ENCODE peak calls at places on chromosomes 12 and 14, in four cellular contexts. Z, Y, A and K are unnamed samples.

GRCh38 chr14:100692859-100693558 is 33.7 kb upstream of the DLK1 start:
- DNase-seq in Z (peak), Y (no peak), A (no peak), K (peak)

GRCh38 chr12:128789356-128789929 is 34.3 kb downstream of the SLC15A4 start:
- DNase-seq in Z (no peak), Y (no peak), A (no peak), K (no peak)

GRCh38 chr12:51825216-51825615 is 23.3 kb downstream of the FIGNL2 start:
- DNase-seq in Z (no peak), Y (no peak), A (no peak), K (no peak)

GRCh38 chr12:512933-513332 is 53.2 kb downstream of the B4GALNT3 start:
- DNase-seq in Z (no peak), Y (no peak), A (no peak), K (no peak)

GRCh38 chr12:98955284-98955683 is 310.2 kb downstream of the APAF1 start:
- DNase-seq in Z (no peak), Y (no peak), A (no peak), K (no peak)

GRCh38 chr14:89814126-89814525 is 140.4 kb downstream of the EFCAB11 start:
- DNase-seq in Z (no peak), Y (no peak), A (no peak), K (no peak)

GRCh38 chr12:82968644-82969339 is 282.1 kb downstream of the TMTC2 start:
- DNase-seq in Z (no peak), Y (no peak), A (no peak), K (no peak)

GRCh38 chr12:48336564-48336963 is 14.2 kb downstream of the ZNF641 start:
- DNase-seq in Z (no peak), Y (no peak), A (no peak), K (no peak)

GRCh38 chr12:109020750-109021380 is at the start of gene SVOP:
- DNase-seq in Z (peak), Y (no peak), A (peak), K (peak)

GRCh38 chr12:30905483-30906009 is 21.0 kb upstream of the TSPAN11 start:
- DNase-seq in Z (no peak), Y (no peak), A (no peak), K (no peak)

GRCh38 chr12:53381739-53382630 is 2.0 kb downstream of the SP1 start:
- DNase-seq in Z (no peak), Y (no peak), A (peak), K (no peak)

GRCh38 chr12:101963703-101964102 is 86.3 kb downstream of the DRAM1 start:
- DNase-seq in Z (no peak), Y (no peak), A (no peak), K (no peak)

GRCh38 chr12:119725523-119725922 is 57.6 kb downstream of the PRKAB1 start:
- DNase-seq in Z (no peak), Y (no peak), A (no peak), K (no peak)

GRCh38 chr14:35369701-35370191 is 34.8 kb downstream of the NFKBIA start:
- DNase-seq in Z (no peak), Y (no peak), A (no peak), K (no peak)

GRCh38 chr14:48690349-48690748 is 895.8 kb downstream of the RPS29 start:
- DNase-seq in Z (no peak), Y (no peak), A (no peak), K (no peak)

GRCh38 chr12:12626471-12626870 is 14.8 kb downstream of the CREBL2 start:
- DNase-seq in Z (no peak), Y (no peak), A (no peak), K (no peak)

GRCh38 chr14:73173092-73173735 is 36.9 kb downstream of the PSEN1 start:
- DNase-seq in Z (no peak), Y (no peak), A (no peak), K (no peak)

GRCh38 chr12:95151406-95151805 is 65.9 kb downstream of the FGD6 start:
- DNase-seq in Z (no peak), Y (no peak), A (no peak), K (no peak)

GRCh38 chr12:2179058-2179457 is 126.3 kb downstream of the CACNA1C start:
- DNase-seq in Z (no peak), Y (no peak), A (no peak), K (no peak)

GRCh38 chr12:19726592-19726991 is 287.3 kb downstream of the AEBP2 start:
- DNase-seq in Z (no peak), Y (no peak), A (no peak), K (no peak)

GRCh38 chr12:12600659-12601058 is 11.0 kb upstream of the CREBL2 start:
- DNase-seq in Z (no peak), Y (no peak), A (no peak), K (no peak)

GRCh38 chr14:51880810-51881580 is 20.6 kb downstream of the GNG2 start:
- DNase-seq in Z (no peak), Y (no peak), A (no peak), K (peak)

GRCh38 chr12:1605129-1606020 is 11.0 kb upstream of the FBXL14 start:
- DNase-seq in Z (peak), Y (peak), A (peak), K (peak)

GRCh38 chr12:6540181-6540877 is 6.0 kb downstream of the GAPDH start:
- DNase-seq in Z (no peak), Y (no peak), A (peak), K (peak)

GRCh38 chr12:31353730-31354708 is 28.1 kb upstream of the SINHCAF start:
- DNase-seq in Z (no peak), Y (no peak), A (no peak), K (no peak)

GRCh38 chr14:23568021-23568599 is 519 bp upstream of the AP1G2 start:
- DNase-seq in Z (no peak), Y (no peak), A (no peak), K (no peak)

GRCh38 chr12:38904932-38905479 is 385 bp downstream of the CPNE8 start:
- DNase-seq in Z (peak), Y (peak), A (peak), K (peak)